ENCODE peak calls at places on chromosomes 11 and 22, in ten cellular contexts. One of them, this sample, is unnamed. For H3K36me3 and H3K9me3, the result is how much of the 10 kb centered on the place peaks cover.

GRCh38 chr11:70603756-70604211 is 205.5 kb downstream of the CTTN start:
- DNase-seq in breast epithelium: no peak
- DNase-seq in transverse colon: no peak
- DNase-seq in colonic mucosa: no peak
- DNase-seq in right atrium auricular region: no peak
- DNase-seq in stomach: no peak
- DNase-seq in right lobe of liver: no peak
- DNase-seq in mammary epithelial cell: peak
- DNase-seq in testis: peak
- DNase-seq in lung: peak
- DNase-seq in this sample: peak

GRCh38 chr22:29700949-29701927 is 18.6 kb upstream of the CABP7 start:
- DNase-seq in mammary epithelial cell: no peak
- DNase-seq in colonic mucosa: peak
- DNase-seq in stomach: no peak
- DNase-seq in lung: peak
- DNase-seq in right lobe of liver: no peak
- DNase-seq in right atrium auricular region: no peak
- DNase-seq in transverse colon: peak
- DNase-seq in breast epithelium: no peak
- DNase-seq in testis: no peak
- DNase-seq in this sample: peak

GRCh38 chr11:111064118-111064517 is 181.4 kb upstream of the POU2AF2 start:
- DNase-seq in mammary epithelial cell: no peak
- DNase-seq in colonic mucosa: no peak
- DNase-seq in transverse colon: no peak
- DNase-seq in breast epithelium: no peak
- DNase-seq in lung: no peak
- DNase-seq in testis: no peak
- DNase-seq in right atrium auricular region: no peak
- DNase-seq in right lobe of liver: no peak
- DNase-seq in stomach: no peak
- DNase-seq in this sample: peak

GRCh38 chr11:1639666-1640065 is 10.1 kb downstream of the KRTAP5-5 start:
- DNase-seq in transverse colon: no peak
- DNase-seq in lung: no peak
- DNase-seq in testis: no peak
- DNase-seq in right atrium auricular region: no peak
- DNase-seq in right lobe of liver: no peak
- DNase-seq in stomach: no peak
- DNase-seq in mammary epithelial cell: no peak
- DNase-seq in breast epithelium: no peak
- DNase-seq in colonic mucosa: no peak
- DNase-seq in this sample: no peak

GRCh38 chr22:35782504-35782903 is 64.8 kb downstream of the APOL5 start:
- DNase-seq in right lobe of liver: no peak
- DNase-seq in right atrium auricular region: no peak
- DNase-seq in testis: no peak
- DNase-seq in stomach: no peak
- DNase-seq in breast epithelium: no peak
- DNase-seq in lung: no peak
- DNase-seq in transverse colon: no peak
- DNase-seq in colonic mucosa: no peak
- DNase-seq in mammary epithelial cell: no peak
- DNase-seq in this sample: no peak

GRCh38 chr22:33380789-33381530 is 322.8 kb upstream of the SYN3 start:
- DNase-seq in transverse colon: no peak
- DNase-seq in stomach: no peak
- DNase-seq in breast epithelium: no peak
- DNase-seq in lung: no peak
- DNase-seq in mammary epithelial cell: peak
- DNase-seq in right lobe of liver: no peak
- DNase-seq in colonic mucosa: no peak
- DNase-seq in right atrium auricular region: no peak
- DNase-seq in testis: no peak
- DNase-seq in this sample: no peak

GRCh38 chr11:89667001-89667400 is 43.1 kb upstream of the TRIM77 start:
- DNase-seq in colonic mucosa: peak
- DNase-seq in stomach: no peak
- DNase-seq in lung: no peak
- DNase-seq in testis: no peak
- DNase-seq in transverse colon: peak
- DNase-seq in breast epithelium: no peak
- DNase-seq in mammary epithelial cell: no peak
- DNase-seq in right lobe of liver: no peak
- DNase-seq in right atrium auricular region: no peak
- DNase-seq in this sample: no peak

GRCh38 chr11:27754035-27755017 is 54.1 kb upstream of the BDNF start:
- DNase-seq in testis: no peak
- DNase-seq in right atrium auricular region: no peak
- DNase-seq in right lobe of liver: no peak
- DNase-seq in colonic mucosa: no peak
- DNase-seq in mammary epithelial cell: no peak
- DNase-seq in transverse colon: no peak
- DNase-seq in breast epithelium: no peak
- DNase-seq in stomach: no peak
- DNase-seq in lung: no peak
- DNase-seq in this sample: no peak

GRCh38 chr11:78798567-78799170 is 224.0 kb upstream of the NARS2 start:
- DNase-seq in mammary epithelial cell: peak
- DNase-seq in stomach: peak
- DNase-seq in right lobe of liver: peak
- DNase-seq in transverse colon: peak
- DNase-seq in colonic mucosa: peak
- DNase-seq in lung: peak
- DNase-seq in breast epithelium: peak
- DNase-seq in right atrium auricular region: peak
- DNase-seq in testis: peak
- DNase-seq in this sample: peak

GRCh38 chr11:35227551-35228341 is 88.8 kb downstream of the CD44 start:
- DNase-seq in testis: no peak
- DNase-seq in lung: no peak
- DNase-seq in right lobe of liver: no peak
- DNase-seq in stomach: no peak
- DNase-seq in colonic mucosa: no peak
- DNase-seq in transverse colon: no peak
- DNase-seq in breast epithelium: no peak
- DNase-seq in right atrium auricular region: no peak
- DNase-seq in mammary epithelial cell: no peak
- DNase-seq in this sample: no peak

GRCh38 chr22:49699476-49699875 is 128.2 kb downstream of the BRD1 start:
- DNase-seq in stomach: no peak
- DNase-seq in transverse colon: no peak
- DNase-seq in breast epithelium: peak
- DNase-seq in testis: no peak
- DNase-seq in lung: no peak
- DNase-seq in colonic mucosa: no peak
- DNase-seq in right atrium auricular region: no peak
- DNase-seq in right lobe of liver: no peak
- DNase-seq in mammary epithelial cell: no peak
- DNase-seq in this sample: no peak

GRCh38 chr11:2098691-2099522 is 40.3 kb downstream of the IGF2 start:
- DNase-seq in stomach: no peak
- DNase-seq in lung: no peak
- DNase-seq in colonic mucosa: no peak
- DNase-seq in testis: no peak
- DNase-seq in transverse colon: no peak
- DNase-seq in mammary epithelial cell: peak
- DNase-seq in right atrium auricular region: no peak
- DNase-seq in breast epithelium: peak
- DNase-seq in right lobe of liver: peak
- DNase-seq in this sample: peak

GRCh38 chr11:118224512-118225180 is at the start of gene JAML:
- DNase-seq in stomach: peak
- DNase-seq in right atrium auricular region: no peak
- DNase-seq in testis: no peak
- DNase-seq in lung: no peak
- DNase-seq in mammary epithelial cell: no peak
- DNase-seq in breast epithelium: no peak
- DNase-seq in right lobe of liver: no peak
- DNase-seq in colonic mucosa: no peak
- DNase-seq in transverse colon: peak
- DNase-seq in this sample: peak

GRCh38 chr11:63537293-63538101 is 889 bp downstream of the PLAAT4 start:
- DNase-seq in stomach: peak
- DNase-seq in colonic mucosa: no peak
- DNase-seq in right lobe of liver: peak
- DNase-seq in breast epithelium: no peak
- DNase-seq in lung: peak
- DNase-seq in mammary epithelial cell: no peak
- DNase-seq in transverse colon: peak
- DNase-seq in testis: peak
- DNase-seq in right atrium auricular region: peak
- DNase-seq in this sample: no peak

GRCh38 chr11:19595499-19595839 is 117.2 kb upstream of the NAV2 start:
- DNase-seq in stomach: no peak
- DNase-seq in colonic mucosa: no peak
- DNase-seq in lung: no peak
- DNase-seq in right atrium auricular region: no peak
- DNase-seq in breast epithelium: no peak
- DNase-seq in testis: no peak
- DNase-seq in right lobe of liver: no peak
- DNase-seq in mammary epithelial cell: no peak
- DNase-seq in transverse colon: no peak
- DNase-seq in this sample: no peak

GRCh38 chr22:26417406-26417805 is 11.7 kb upstream of the ASPHD2 start:
- DNase-seq in breast epithelium: no peak
- DNase-seq in colonic mucosa: no peak
- DNase-seq in mammary epithelial cell: peak
- DNase-seq in testis: no peak
- DNase-seq in transverse colon: no peak
- DNase-seq in lung: no peak
- DNase-seq in right atrium auricular region: no peak
- DNase-seq in stomach: no peak
- DNase-seq in right lobe of liver: no peak
- DNase-seq in this sample: no peak

GRCh38 chr22:19059481-19060278 is 62.5 kb downstream of the DGCR2 start:
- DNase-seq in lung: no peak
- DNase-seq in mammary epithelial cell: no peak
- DNase-seq in colonic mucosa: no peak
- DNase-seq in right lobe of liver: no peak
- DNase-seq in stomach: peak
- DNase-seq in testis: no peak
- DNase-seq in breast epithelium: no peak
- DNase-seq in right atrium auricular region: peak
- DNase-seq in transverse colon: no peak
- DNase-seq in this sample: no peak

GRCh38 chr11:128481135-128481534 is 106.2 kb downstream of the ETS1 start:
- DNase-seq in breast epithelium: no peak
- DNase-seq in lung: no peak
- DNase-seq in colonic mucosa: no peak
- DNase-seq in testis: no peak
- DNase-seq in right atrium auricular region: no peak
- DNase-seq in mammary epithelial cell: peak
- DNase-seq in right lobe of liver: no peak
- DNase-seq in transverse colon: no peak
- DNase-seq in stomach: no peak
- DNase-seq in this sample: no peak
- H3K36me3 ChIP-seq in breast epithelium: under half
- H3K36me3 ChIP-seq in lung: under half
- H3K36me3 ChIP-seq in colonic mucosa: under half
- H3K36me3 ChIP-seq in testis: under half
- H3K36me3 ChIP-seq in right atrium auricular region: half or more
- H3K36me3 ChIP-seq in mammary epithelial cell: under half
- H3K36me3 ChIP-seq in right lobe of liver: under half
- H3K36me3 ChIP-seq in transverse colon: under half
- H3K36me3 ChIP-seq in stomach: half or more
- H3K36me3 ChIP-seq in this sample: under half

GRCh38 chr11:65719887-65720236 is 736 bp downstream of the RNASEH2C start:
- DNase-seq in stomach: no peak
- DNase-seq in testis: no peak
- DNase-seq in lung: no peak
- DNase-seq in right atrium auricular region: no peak
- DNase-seq in colonic mucosa: no peak
- DNase-seq in transverse colon: no peak
- DNase-seq in mammary epithelial cell: peak
- DNase-seq in breast epithelium: no peak
- DNase-seq in right lobe of liver: no peak
- DNase-seq in this sample: peak
- H3K9me3 ChIP-seq in stomach: under half
- H3K9me3 ChIP-seq in testis: under half
- H3K9me3 ChIP-seq in lung: under half
- H3K9me3 ChIP-seq in right atrium auricular region: under half
- H3K9me3 ChIP-seq in colonic mucosa: under half
- H3K9me3 ChIP-seq in transverse colon: under half
- H3K9me3 ChIP-seq in mammary epithelial cell: under half
- H3K9me3 ChIP-seq in breast epithelium: under half
- H3K9me3 ChIP-seq in right lobe of liver: under half
- H3K9me3 ChIP-seq in this sample: under half

DNA sequence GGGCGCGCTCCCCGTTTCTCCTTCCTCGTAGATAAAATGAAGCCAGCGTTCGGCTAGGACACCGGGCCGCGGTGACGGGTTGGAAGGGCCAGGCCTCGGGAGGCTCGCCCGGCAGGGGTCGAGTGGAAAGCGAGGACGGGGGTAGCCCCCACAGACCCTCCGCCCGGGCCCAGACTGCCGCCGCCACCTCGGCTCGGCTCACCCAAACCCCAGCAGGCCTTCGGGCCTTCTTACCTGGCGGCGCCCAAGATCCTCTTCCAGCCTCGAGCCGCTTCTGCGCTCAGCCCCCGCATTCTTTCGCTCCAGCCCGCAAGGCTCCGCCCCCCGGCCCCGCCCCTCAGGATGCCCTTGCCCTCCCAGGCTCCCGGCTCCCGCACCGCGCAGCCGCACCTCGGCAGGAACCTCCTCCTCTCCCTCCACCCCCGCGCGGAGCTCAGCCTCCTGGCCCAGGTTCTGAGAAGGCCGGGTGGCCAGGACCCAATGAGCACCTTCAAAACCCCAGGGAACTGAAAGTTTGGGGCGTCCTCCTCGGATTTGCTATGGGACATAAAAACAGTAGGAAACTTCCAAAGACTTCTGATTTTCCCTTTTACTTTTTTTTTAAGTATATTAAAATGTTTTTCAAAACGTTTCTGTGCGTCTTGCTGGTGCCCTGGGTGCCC is at the start of gene CD59:
- DNase-seq in lung: peak
- DNase-seq in breast epithelium: peak
- DNase-seq in colonic mucosa: peak
- DNase-seq in transverse colon: peak
- DNase-seq in right lobe of liver: peak
- DNase-seq in testis: peak
- DNase-seq in mammary epithelial cell: peak
- DNase-seq in right atrium auricular region: peak
- DNase-seq in stomach: peak
- DNase-seq in this sample: peak
- TF ChIP-seq CTCF in lung: no peak
- TF ChIP-seq CTCF in breast epithelium: no peak
- TF ChIP-seq CTCF in colonic mucosa: no peak
- TF ChIP-seq CTCF in transverse colon: no peak
- TF ChIP-seq CTCF in right lobe of liver: no peak
- TF ChIP-seq CTCF in testis: no peak
- TF ChIP-seq CTCF in mammary epithelial cell: no peak
- TF ChIP-seq CTCF in right atrium auricular region: no peak
- TF ChIP-seq CTCF in stomach: no peak
- TF ChIP-seq CTCF in this sample: no peak

DNA sequence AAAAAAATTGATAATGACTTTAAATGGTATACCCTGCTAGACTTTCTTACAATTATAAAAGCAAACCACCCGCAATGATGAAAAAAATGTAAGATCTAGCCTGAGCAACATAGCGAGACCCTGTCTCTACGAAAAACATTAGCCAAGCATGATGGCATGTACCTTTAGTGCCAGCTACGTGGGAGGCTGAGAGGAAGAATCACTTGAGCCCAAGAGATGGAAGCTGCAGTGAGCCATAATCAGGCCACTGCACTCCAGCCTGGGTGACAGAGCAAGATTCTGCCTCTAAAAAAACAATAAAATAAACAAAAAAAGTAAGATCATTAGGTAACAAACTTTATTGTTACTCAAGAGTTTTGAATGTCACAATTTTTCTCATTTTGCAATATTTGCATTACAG is 39.2 kb downstream of the KMT5B start:
- DNase-seq in stomach: no peak
- DNase-seq in testis: no peak
- DNase-seq in right lobe of liver: no peak
- DNase-seq in mammary epithelial cell: no peak
- DNase-seq in breast epithelium: no peak
- DNase-seq in colonic mucosa: no peak
- DNase-seq in right atrium auricular region: no peak
- DNase-seq in transverse colon: no peak
- DNase-seq in lung: no peak
- DNase-seq in this sample: no peak
- H3K36me3 ChIP-seq in stomach: half or more
- H3K36me3 ChIP-seq in testis: under half
- H3K36me3 ChIP-seq in right lobe of liver: under half
- H3K36me3 ChIP-seq in mammary epithelial cell: under half
- H3K36me3 ChIP-seq in breast epithelium: under half
- H3K36me3 ChIP-seq in colonic mucosa: under half
- H3K36me3 ChIP-seq in right atrium auricular region: half or more
- H3K36me3 ChIP-seq in transverse colon: half or more
- H3K36me3 ChIP-seq in lung: under half
- H3K36me3 ChIP-seq in this sample: under half